ENCODE peak calls at places on chromosomes 4 and X, in ten cellular contexts. Y is Panc1, Q is tibial artery, M is heart left ventricle, H is psoas muscle, Z is pancreas, N is PC-3, W is keratinocyte, V is PC-9, T is HCT116. A is an unnamed sample.
A peak's percentile ranks its signal among the peaks of the same experiment; 100 is the strongest.

GRCh38 chrX:137401092-137401491 is 164.8 kb upstream of the ZIC3 start:
- DNase-seq in H (no peak), M (no peak), W (no peak), N (no peak), V (no peak), Z (no peak), Y (no peak), Q (no peak), T (no peak), A (no peak)

GRCh38 chrX:134868766-134869495 is 121.9 kb upstream of the SMIM10 start:
- DNase-seq in Q (no peak), M (no peak), Z (no peak), Y (peak; percentile 53), H (no peak), V (peak; percentile 80), T (no peak), W (no peak), N (peak; percentile 84), A (peak; percentile 48)

GRCh38 chrX:77505227-77505626 is 58.0 kb downstream of the FGF16 start:
- DNase-seq in W (no peak), Q (no peak), N (no peak), Y (no peak), V (no peak), M (no peak), H (no peak), Z (no peak), T (no peak), A (no peak)

GRCh38 chr4:122279670-122280069 is 99.1 kb upstream of the ADAD1 start:
- DNase-seq in Z (no peak), N (no peak), Y (no peak), H (no peak), V (no peak), Q (no peak), M (no peak), T (no peak), W (no peak), A (no peak)

GRCh38 chr4:121150003-121150402 is 14.1 kb downstream of the TNIP3 start:
- DNase-seq in Z (no peak), V (no peak), H (no peak), M (no peak), W (no peak), Y (no peak), N (no peak), Q (no peak), T (no peak), A (no peak)

GRCh38 chr4:123435246-123436113 is 38.9 kb downstream of the SPRY1 start:
- DNase-seq in Y (no peak), Q (no peak), W (no peak), H (peak; percentile 13), V (no peak), Z (no peak), N (no peak), M (no peak), T (no peak), A (no peak)

GRCh38 chr4:147799986-147800555 is 68.2 kb downstream of the ARHGAP10 start:
- DNase-seq in W (no peak), H (no peak), M (no peak), Z (no peak), Y (no peak), N (no peak), T (no peak), Q (no peak), V (no peak), A (no peak)

GRCh38 chr4:138773321-138773720 is 242.3 kb upstream of the NOCT start:
- DNase-seq in Y (no peak), M (no peak), Q (no peak), H (no peak), V (no peak), W (no peak), T (no peak), N (no peak), Z (no peak), A (no peak)

GRCh38 chr4:25792200-25792791 is 70.5 kb downstream of the SEL1L3 start:
- DNase-seq in H (no peak), N (peak; percentile 70), Q (no peak), V (peak; percentile 41), T (peak; percentile 51), Y (no peak), Z (peak; percentile 71), W (no peak), M (no peak), A (no peak)

GRCh38 chr4:127832585-127832984 is 48.1 kb upstream of the PLK4 start:
- DNase-seq in Y (no peak), Z (no peak), V (no peak), M (no peak), W (no peak), N (no peak), H (no peak), Q (no peak), T (no peak), A (no peak)

GRCh38 chrX:46788902-46789301 is 30.0 kb upstream of the SLC9A7 start:
- DNase-seq in N (no peak), V (no peak), Y (no peak), M (no peak), H (no peak), Q (no peak), T (no peak), Z (no peak), W (no peak), A (peak; percentile 13)

GRCh38 chr4:148004228-148004813 is 272.4 kb downstream of the ARHGAP10 start:
- DNase-seq in Y (no peak), T (no peak), M (peak; percentile 47), H (no peak), V (no peak), Q (peak; percentile 73), W (no peak), N (no peak), Z (no peak), A (no peak)

GRCh38 chr4:120009731-120010130 is 56.9 kb downstream of the MAD2L1 start:
- DNase-seq in H (no peak), Q (no peak), V (peak; percentile 60), M (no peak), N (peak; percentile 86), Y (no peak), W (no peak), Z (no peak), T (no peak), A (no peak)

GRCh38 chrX:9604111-9604907 is 139.5 kb downstream of the TBL1X start:
- DNase-seq in Z (no peak), W (no peak), Y (no peak), N (no peak), V (no peak), M (peak; percentile 44), H (peak; percentile 79), T (no peak), Q (peak; percentile 80), A (no peak)

GRCh38 chrX:16185725-16186136 is 18.4 kb downstream of the MAGEB17 start:
- DNase-seq in Q (no peak), N (peak; percentile 90), Y (no peak), V (peak; percentile 35), W (peak; percentile 55), M (no peak), T (peak; percentile 54), Z (no peak), H (no peak), A (peak; percentile 59)

GRCh38 chr4:75830906-75831305 is 71.3 kb downstream of the PPEF2 start:
- DNase-seq in W (no peak), V (no peak), Z (no peak), Y (no peak), T (no peak), M (no peak), H (no peak), Q (no peak), N (no peak), A (no peak)

GRCh38 chrX:47648376-47648775 is 2.0 kb downstream of the ELK1 start:
- DNase-seq in H (no peak), Z (no peak), M (no peak), W (no peak), V (no peak), N (no peak), T (no peak), Y (no peak), Q (no peak), A (no peak)

GRCh38 chr4:90318208-90318607 is 191.0 kb downstream of the CCSER1 start:
- DNase-seq in V (no peak), W (no peak), H (no peak), Z (no peak), M (no peak), Q (no peak), T (peak; percentile 85), Y (peak; percentile 10), N (peak; percentile 74), A (peak; percentile 57)

DNA sequence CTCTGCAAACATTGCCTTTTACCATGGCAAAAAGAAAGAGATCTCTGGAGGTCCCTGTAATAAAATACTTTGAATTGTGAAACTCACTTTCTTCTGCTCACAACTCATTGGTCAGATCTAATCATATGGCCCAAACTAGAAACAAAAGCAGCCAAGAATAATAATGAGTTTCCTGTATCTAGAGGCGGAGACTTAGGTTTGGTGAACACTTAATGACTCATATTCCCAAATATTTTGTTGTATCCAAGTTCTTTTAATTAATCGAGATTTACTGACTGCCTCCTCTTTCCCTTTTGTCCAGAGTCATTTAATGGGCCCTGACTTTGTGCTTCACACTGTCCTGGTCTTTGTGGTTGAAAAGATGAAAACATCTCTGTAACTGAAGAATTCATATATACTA is 190.6 kb downstream of the CCSER1 start:
- DNase-seq in H (no peak), Z (no peak), Y (peak; percentile 33), N (peak; percentile 77), M (no peak), V (no peak), Q (no peak), T (peak; percentile 86), W (no peak), A (peak; percentile 84)
- H3K4me3 ChIP-seq in H (no peak overlapping the region), Z (no peak overlapping the region), Y (no peak overlapping the region), N (peak overlapping the region; percentile 44), M (no peak overlapping the region), V (no peak overlapping the region), Q (no peak overlapping the region), T (peak overlapping the region; percentile 26), W (no peak overlapping the region), A (no peak overlapping the region)

DNA sequence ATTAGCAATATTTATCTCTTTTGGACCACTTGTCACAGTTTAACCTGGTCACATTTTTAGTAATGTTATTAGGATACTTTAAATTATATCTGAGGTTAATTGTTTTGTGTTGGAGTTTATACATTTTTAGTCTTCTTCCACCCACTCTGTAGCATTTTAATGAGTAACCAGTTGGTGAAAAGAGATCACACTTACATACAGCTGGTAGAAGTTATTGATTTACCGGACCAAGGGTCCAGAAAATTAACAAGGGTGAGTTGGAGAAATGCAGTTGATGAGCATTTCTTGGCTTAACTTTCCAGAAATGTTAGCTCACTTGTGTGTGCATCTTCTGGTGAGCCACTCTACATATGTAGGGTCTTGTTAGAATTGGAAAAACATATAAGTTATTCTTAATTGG is 219.6 kb downstream of the GRXCR1 start:
- DNase-seq in Q (no peak), N (no peak), W (no peak), V (no peak), Y (no peak), H (no peak), M (no peak), T (no peak), Z (no peak), A (no peak)
- TF ChIP-seq CTCF in Q (no peak), N (no peak), W (no peak), V (no peak), Y (no peak), H (no peak), M (no peak), T (no peak), Z (no peak), A (no peak)

GRCh38 chr4:4419896-4420295 is 33.0 kb downstream of the NSG1 start:
- DNase-seq in Q (no peak), Y (no peak), W (no peak), T (no peak), V (no peak), Z (peak; percentile 30), H (no peak), M (no peak), N (no peak), A (no peak)
- H3K36me3 ChIP-seq in Q (peaks cover 62% of the 10 kb centered on the region), Y (no peaks in the 10 kb centered on the region), W (peaks cover 14% of the 10 kb centered on the region), T (peaks cover 6% of the 10 kb centered on the region), V (no peaks in the 10 kb centered on the region), Z (peaks cover 30% of the 10 kb centered on the region), H (peaks cover 74% of the 10 kb centered on the region), M (peaks cover 66% of the 10 kb centered on the region), N (no peaks in the 10 kb centered on the region), A (peaks cover 32% of the 10 kb centered on the region)

GRCh38 chr4:8079916-8080753 is 78.5 kb downstream of the ABLIM2 start:
- DNase-seq in V (no peak), Z (no peak), Q (no peak), T (no peak), W (no peak), H (peak; percentile 19), Y (no peak), M (peak; percentile 42), N (no peak), A (no peak)
- H3K4me3 ChIP-seq in V (no peak overlapping the region), Z (no peak overlapping the region), Q (no peak overlapping the region), T (no peak overlapping the region), W (no peak overlapping the region), H (no peak overlapping the region), Y (no peak overlapping the region), M (no peak overlapping the region), N (no peak overlapping the region), A (no peak overlapping the region)

A was measured in BJ.